ENCODE peak calls at places on chromosomes 13 and 19, in seven cellular contexts. One of them, this sample, is unnamed.

GRCh38 chr13:36369268-36370107 is 23.3 kb upstream of the SPART start:
- DNase-seq in Karpas-422: no peak
- DNase-seq in activated naive CD8-positive, alpha-beta T cell treated with anti-CD3 and anti-CD28 coated beads for 36 hours: no peak
- DNase-seq in activated T-cell treated with anti-CD3 and anti-CD28 coated beads, Interleukin-2, amount 50 U/mL, for 72 hours: no peak
- DNase-seq in left ventricle myocardium inferior: no peak
- DNase-seq in cardiac muscle cell: no peak
- DNase-seq in NCI-H2081 treated with DMSO at 0.1 percent for 48 hours: no peak
- DNase-seq in this sample: no peak

GRCh38 chr19:48638831-48639381 is 1.7 kb upstream of the DBP start:
- DNase-seq in Karpas-422: no peak
- DNase-seq in activated naive CD8-positive, alpha-beta T cell treated with anti-CD3 and anti-CD28 coated beads for 36 hours: no peak
- DNase-seq in activated T-cell treated with anti-CD3 and anti-CD28 coated beads, Interleukin-2, amount 50 U/mL, for 72 hours: no peak
- DNase-seq in left ventricle myocardium inferior: no peak
- DNase-seq in cardiac muscle cell: no peak
- DNase-seq in NCI-H2081 treated with DMSO at 0.1 percent for 48 hours: no peak
- DNase-seq in this sample: no peak

GRCh38 chr13:33453911-33454310 is 168.4 kb upstream of the STARD13 start:
- DNase-seq in Karpas-422: no peak
- DNase-seq in activated naive CD8-positive, alpha-beta T cell treated with anti-CD3 and anti-CD28 coated beads for 36 hours: no peak
- DNase-seq in activated T-cell treated with anti-CD3 and anti-CD28 coated beads, Interleukin-2, amount 50 U/mL, for 72 hours: no peak
- DNase-seq in left ventricle myocardium inferior: no peak
- DNase-seq in cardiac muscle cell: no peak
- DNase-seq in NCI-H2081 treated with DMSO at 0.1 percent for 48 hours: no peak
- DNase-seq in this sample: no peak

GRCh38 chr13:95485045-95485517 is 67.4 kb upstream of the CLDN10 start:
- DNase-seq in Karpas-422: no peak
- DNase-seq in activated naive CD8-positive, alpha-beta T cell treated with anti-CD3 and anti-CD28 coated beads for 36 hours: no peak
- DNase-seq in activated T-cell treated with anti-CD3 and anti-CD28 coated beads, Interleukin-2, amount 50 U/mL, for 72 hours: no peak
- DNase-seq in left ventricle myocardium inferior: no peak
- DNase-seq in cardiac muscle cell: no peak
- DNase-seq in NCI-H2081 treated with DMSO at 0.1 percent for 48 hours: no peak
- DNase-seq in this sample: no peak

GRCh38 chr13:38369058-38369457 is 19.4 kb downstream of the UFM1 start:
- DNase-seq in Karpas-422: no peak
- DNase-seq in activated naive CD8-positive, alpha-beta T cell treated with anti-CD3 and anti-CD28 coated beads for 36 hours: no peak
- DNase-seq in activated T-cell treated with anti-CD3 and anti-CD28 coated beads, Interleukin-2, amount 50 U/mL, for 72 hours: no peak
- DNase-seq in left ventricle myocardium inferior: no peak
- DNase-seq in cardiac muscle cell: no peak
- DNase-seq in NCI-H2081 treated with DMSO at 0.1 percent for 48 hours: no peak
- DNase-seq in this sample: no peak

GRCh38 chr13:43648733-43649132 is 138.0 kb downstream of the ENOX1 start:
- DNase-seq in Karpas-422: no peak
- DNase-seq in activated naive CD8-positive, alpha-beta T cell treated with anti-CD3 and anti-CD28 coated beads for 36 hours: no peak
- DNase-seq in activated T-cell treated with anti-CD3 and anti-CD28 coated beads, Interleukin-2, amount 50 U/mL, for 72 hours: no peak
- DNase-seq in left ventricle myocardium inferior: no peak
- DNase-seq in cardiac muscle cell: peak
- DNase-seq in NCI-H2081 treated with DMSO at 0.1 percent for 48 hours: no peak
- DNase-seq in this sample: no peak

GRCh38 chr13:113350065-113350937 is 13.6 kb downstream of the GRTP1 start:
- DNase-seq in Karpas-422: peak
- DNase-seq in activated naive CD8-positive, alpha-beta T cell treated with anti-CD3 and anti-CD28 coated beads for 36 hours: no peak
- DNase-seq in activated T-cell treated with anti-CD3 and anti-CD28 coated beads, Interleukin-2, amount 50 U/mL, for 72 hours: no peak
- DNase-seq in left ventricle myocardium inferior: no peak
- DNase-seq in cardiac muscle cell: no peak
- DNase-seq in NCI-H2081 treated with DMSO at 0.1 percent for 48 hours: no peak
- DNase-seq in this sample: no peak

GRCh38 chr19:9323557-9323918 is 441 bp upstream of the ZNF559 start:
- DNase-seq in Karpas-422: peak
- DNase-seq in activated naive CD8-positive, alpha-beta T cell treated with anti-CD3 and anti-CD28 coated beads for 36 hours: peak
- DNase-seq in activated T-cell treated with anti-CD3 and anti-CD28 coated beads, Interleukin-2, amount 50 U/mL, for 72 hours: peak
- DNase-seq in left ventricle myocardium inferior: peak
- DNase-seq in cardiac muscle cell: peak
- DNase-seq in NCI-H2081 treated with DMSO at 0.1 percent for 48 hours: peak
- DNase-seq in this sample: no peak

GRCh38 chr19:31252476-31252875 is 96.8 kb downstream of the TSHZ3 start:
- DNase-seq in Karpas-422: no peak
- DNase-seq in activated naive CD8-positive, alpha-beta T cell treated with anti-CD3 and anti-CD28 coated beads for 36 hours: no peak
- DNase-seq in activated T-cell treated with anti-CD3 and anti-CD28 coated beads, Interleukin-2, amount 50 U/mL, for 72 hours: no peak
- DNase-seq in left ventricle myocardium inferior: no peak
- DNase-seq in cardiac muscle cell: no peak
- DNase-seq in NCI-H2081 treated with DMSO at 0.1 percent for 48 hours: no peak
- DNase-seq in this sample: no peak

GRCh38 chr19:46413262-46414031 is at the start of gene CCDC8:
- DNase-seq in Karpas-422: no peak
- DNase-seq in activated naive CD8-positive, alpha-beta T cell treated with anti-CD3 and anti-CD28 coated beads for 36 hours: no peak
- DNase-seq in activated T-cell treated with anti-CD3 and anti-CD28 coated beads, Interleukin-2, amount 50 U/mL, for 72 hours: no peak
- DNase-seq in left ventricle myocardium inferior: peak
- DNase-seq in cardiac muscle cell: peak
- DNase-seq in NCI-H2081 treated with DMSO at 0.1 percent for 48 hours: no peak
- DNase-seq in this sample: no peak

GRCh38 chr13:59542303-59542702 is 621.4 kb downstream of the DIAPH3 start:
- DNase-seq in Karpas-422: no peak
- DNase-seq in activated naive CD8-positive, alpha-beta T cell treated with anti-CD3 and anti-CD28 coated beads for 36 hours: no peak
- DNase-seq in activated T-cell treated with anti-CD3 and anti-CD28 coated beads, Interleukin-2, amount 50 U/mL, for 72 hours: no peak
- DNase-seq in left ventricle myocardium inferior: no peak
- DNase-seq in cardiac muscle cell: no peak
- DNase-seq in NCI-H2081 treated with DMSO at 0.1 percent for 48 hours: no peak
- DNase-seq in this sample: no peak

GRCh38 chr19:6602729-6603114 is 11.8 kb upstream of the CD70 start:
- DNase-seq in Karpas-422: no peak
- DNase-seq in activated naive CD8-positive, alpha-beta T cell treated with anti-CD3 and anti-CD28 coated beads for 36 hours: no peak
- DNase-seq in activated T-cell treated with anti-CD3 and anti-CD28 coated beads, Interleukin-2, amount 50 U/mL, for 72 hours: no peak
- DNase-seq in left ventricle myocardium inferior: no peak
- DNase-seq in cardiac muscle cell: no peak
- DNase-seq in NCI-H2081 treated with DMSO at 0.1 percent for 48 hours: no peak
- DNase-seq in this sample: no peak

GRCh38 chr13:110284809-110285519 is 22.0 kb downstream of the COL4A1 start:
- DNase-seq in Karpas-422: no peak
- DNase-seq in activated naive CD8-positive, alpha-beta T cell treated with anti-CD3 and anti-CD28 coated beads for 36 hours: no peak
- DNase-seq in activated T-cell treated with anti-CD3 and anti-CD28 coated beads, Interleukin-2, amount 50 U/mL, for 72 hours: no peak
- DNase-seq in left ventricle myocardium inferior: no peak
- DNase-seq in cardiac muscle cell: no peak
- DNase-seq in NCI-H2081 treated with DMSO at 0.1 percent for 48 hours: no peak
- DNase-seq in this sample: no peak

GRCh38 chr13:27079421-27079958 is 92.1 kb downstream of the USP12 start:
- DNase-seq in Karpas-422: no peak
- DNase-seq in activated naive CD8-positive, alpha-beta T cell treated with anti-CD3 and anti-CD28 coated beads for 36 hours: no peak
- DNase-seq in activated T-cell treated with anti-CD3 and anti-CD28 coated beads, Interleukin-2, amount 50 U/mL, for 72 hours: no peak
- DNase-seq in left ventricle myocardium inferior: no peak
- DNase-seq in cardiac muscle cell: peak
- DNase-seq in NCI-H2081 treated with DMSO at 0.1 percent for 48 hours: no peak
- DNase-seq in this sample: no peak

GRCh38 chr13:77701305-77701704 is 3.8 kb downstream of the SLAIN1 start:
- DNase-seq in Karpas-422: no peak
- DNase-seq in activated naive CD8-positive, alpha-beta T cell treated with anti-CD3 and anti-CD28 coated beads for 36 hours: no peak
- DNase-seq in activated T-cell treated with anti-CD3 and anti-CD28 coated beads, Interleukin-2, amount 50 U/mL, for 72 hours: no peak
- DNase-seq in left ventricle myocardium inferior: no peak
- DNase-seq in cardiac muscle cell: no peak
- DNase-seq in NCI-H2081 treated with DMSO at 0.1 percent for 48 hours: no peak
- DNase-seq in this sample: no peak

GRCh38 chr19:46296722-46297431 is at the start of gene HIF3A:
- DNase-seq in Karpas-422: no peak
- DNase-seq in activated naive CD8-positive, alpha-beta T cell treated with anti-CD3 and anti-CD28 coated beads for 36 hours: peak
- DNase-seq in activated T-cell treated with anti-CD3 and anti-CD28 coated beads, Interleukin-2, amount 50 U/mL, for 72 hours: no peak
- DNase-seq in left ventricle myocardium inferior: peak
- DNase-seq in cardiac muscle cell: peak
- DNase-seq in NCI-H2081 treated with DMSO at 0.1 percent for 48 hours: no peak
- DNase-seq in this sample: no peak

GRCh38 chr13:27054760-27055159 is 116.9 kb downstream of the USP12 start:
- DNase-seq in Karpas-422: no peak
- DNase-seq in activated naive CD8-positive, alpha-beta T cell treated with anti-CD3 and anti-CD28 coated beads for 36 hours: no peak
- DNase-seq in activated T-cell treated with anti-CD3 and anti-CD28 coated beads, Interleukin-2, amount 50 U/mL, for 72 hours: no peak
- DNase-seq in left ventricle myocardium inferior: no peak
- DNase-seq in cardiac muscle cell: no peak
- DNase-seq in NCI-H2081 treated with DMSO at 0.1 percent for 48 hours: no peak
- DNase-seq in this sample: no peak

This sample was measured in GM20000.